ENCODE peak calls at places on chromosome 20, in nine cellular contexts. J, Z, P, B, F, M, D, C and T are unnamed samples.
A peak's percentile ranks its signal among the peaks of the same experiment; 100 is the strongest.

GRCh38 chr20:22576273-22576672 is 8.1 kb downstream of the FOXA2 start:
- DNase-seq in Z (no peak), B (no peak), J (no peak), M (no peak), C (no peak), D (no peak), F (peak; percentile 64), P (no peak), T (no peak)

GRCh38 chr20:63822276-63822696 is 8.8 kb downstream of the ZBTB46 start:
- DNase-seq in J (no peak), F (no peak), B (no peak), D (no peak), Z (no peak), C (no peak), P (no peak), M (no peak), T (no peak)

GRCh38 chr20:17798601-17799000 is 98.8 kb downstream of the BANF2 start:
- DNase-seq in D (no peak), C (no peak), M (no peak), B (no peak), Z (no peak), J (no peak), P (no peak), F (no peak), T (no peak)

GRCh38 chr20:57451759-57452661 is 60.8 kb downstream of the RBM38 start:
- DNase-seq in C (no peak), P (no peak), F (no peak), B (no peak), J (no peak), M (no peak), Z (no peak), D (no peak), T (no peak)

GRCh38 chr20:36548006-36548315 is 6.6 kb downstream of the MYL9 start:
- DNase-seq in J (peak; percentile 47), B (no peak), F (peak; percentile 92), D (no peak), C (no peak), Z (peak; percentile 50), M (no peak), P (no peak), T (peak; percentile 65)

GRCh38 chr20:62754122-62754990 is 41.9 kb upstream of the MRGBP start:
- DNase-seq in F (no peak), Z (no peak), J (no peak), C (no peak), P (no peak), B (peak; percentile 8), M (no peak), D (no peak), T (no peak)

GRCh38 chr20:3084283-3084985 is at the start of gene AVP:
- DNase-seq in M (no peak), C (no peak), J (no peak), Z (no peak), P (no peak), F (no peak), D (no peak), B (no peak), T (no peak)

GRCh38 chr20:48679603-48680002 is 148.2 kb downstream of the PREX1 start:
- DNase-seq in M (no peak), D (peak; percentile 46), F (peak; percentile 89), B (no peak), C (no peak), Z (no peak), J (peak; percentile 50), P (no peak), T (peak; percentile 43)

GRCh38 chr20:51563597-51564332 is 21.2 kb upstream of the NFATC2 start:
- DNase-seq in M (peak; percentile 94), F (peak; percentile 88), P (peak; percentile 35), C (no peak), J (peak; percentile 79), D (peak; percentile 87), B (peak; percentile 57), Z (peak; percentile 63), T (no peak)

GRCh38 chr20:44832724-44833123 is 22.4 kb upstream of the RIMS4 start:
- DNase-seq in J (peak; percentile 70), B (no peak), P (no peak), Z (no peak), F (peak; percentile 56), C (no peak), M (no peak), D (no peak), T (no peak)

GRCh38 chr20:49584418-49585382 is 16.8 kb upstream of the PTGIS start:
- DNase-seq in P (no peak), B (peak; percentile 49), Z (no peak), D (peak; percentile 35), M (no peak), C (no peak), F (no peak), J (no peak), T (no peak)

GRCh38 chr20:57278457-57278856 is 12.0 kb upstream of the BMP7 start:
- DNase-seq in D (no peak), B (no peak), C (no peak), F (no peak), M (no peak), P (no peak), J (no peak), Z (no peak), T (no peak)

GRCh38 chr20:6735913-6736845 is 31.3 kb upstream of the BMP2 start:
- DNase-seq in P (no peak), B (no peak), D (peak; percentile 52), Z (no peak), J (no peak), M (no peak), F (peak; percentile 59), C (no peak), T (no peak)

GRCh38 chr20:8019998-8020247 is 362 bp upstream of the TMX4 start:
- DNase-seq in J (no peak), B (no peak), D (no peak), M (no peak), F (no peak), C (no peak), Z (no peak), P (no peak), T (no peak)
- H3K27ac ChIP-seq in J (no peak overlapping the region), B (peak overlapping the region; percentile 97), D (peak overlapping the region; percentile 28), M (peak overlapping the region; percentile 48), F (peak overlapping the region; percentile 91), C (peak overlapping the region; percentile 97), Z (peak overlapping the region; percentile 97), P (peak overlapping the region; percentile 97), T (peak overlapping the region; percentile 95)

GRCh38 chr20:37757550-37757949 is 63.7 kb downstream of the CTNNBL1 start:
- DNase-seq in C (no peak), D (no peak), F (peak; percentile 59), B (no peak), M (no peak), P (no peak), J (no peak), Z (peak; percentile 16), T (peak; percentile 49)
- TF ChIP-seq CTCF in C (no peak), D (no peak), F (peak; percentile 62), B (peak; percentile 41), M (no peak), P (no peak), J (peak; percentile 17), Z (no peak), T (peak; percentile 48)

DNA sequence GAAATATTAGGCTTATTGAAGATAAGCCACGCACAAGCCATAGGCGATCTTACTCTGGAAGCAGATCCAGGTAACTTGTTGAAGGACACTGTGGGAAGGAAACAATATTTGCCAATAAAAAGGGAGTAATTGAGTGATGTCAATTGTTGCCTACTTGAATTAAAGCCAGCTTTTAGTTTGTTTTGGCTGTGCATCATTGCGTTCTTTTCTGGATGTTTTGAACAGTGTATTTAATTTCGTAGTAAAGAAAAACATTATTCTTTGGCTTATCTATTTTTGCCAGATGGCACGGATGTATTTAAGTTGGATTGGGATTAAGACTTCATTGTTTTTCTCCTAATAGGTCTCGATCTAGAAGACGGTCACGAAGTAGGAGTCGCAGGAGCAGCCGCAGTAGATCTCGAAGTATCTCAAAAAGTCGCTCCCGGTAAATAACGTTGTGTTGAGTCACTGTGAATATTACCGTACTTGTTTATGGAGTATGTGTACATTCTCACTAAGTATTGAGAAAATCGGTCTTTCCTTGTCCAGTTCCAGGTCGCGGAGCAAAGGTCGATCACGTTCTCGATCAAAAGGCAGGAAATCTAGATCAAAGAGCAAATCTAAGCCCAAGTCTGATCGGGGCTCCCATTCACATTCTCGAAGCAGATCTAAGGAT is 2.6 kb downstream of the SRSF6 start:
- DNase-seq in F (no peak), D (no peak), J (no peak), B (no peak), P (no peak), M (peak; percentile 56), Z (no peak), C (no peak), T (no peak)
- H3K4me3 ChIP-seq in F (peak overlapping the region; percentile 90), D (no peak overlapping the region), J (no peak overlapping the region), B (no peak overlapping the region), P (no peak overlapping the region), M (no peak overlapping the region), Z (no peak overlapping the region), C (no peak overlapping the region), T (no peak overlapping the region)

DNA sequence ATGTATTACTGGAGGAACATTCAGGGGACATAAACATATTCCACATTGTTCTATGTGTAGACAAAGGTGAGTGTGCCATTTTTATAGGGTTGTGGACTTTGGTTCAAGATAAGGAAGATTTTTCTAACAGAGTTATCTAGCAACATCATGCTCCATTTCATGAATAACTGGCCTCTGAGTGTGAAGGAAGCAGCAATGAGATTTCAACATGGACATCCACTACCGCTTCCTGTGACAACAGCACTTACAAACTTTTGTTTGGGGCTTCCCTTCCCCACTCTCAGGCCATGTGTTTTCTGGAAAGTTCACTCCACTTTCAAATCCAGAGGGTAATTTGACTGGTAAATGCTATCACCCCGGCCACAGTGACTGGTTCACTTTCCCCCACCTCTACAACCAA is 38.1 kb upstream of the PROKR2 start:
- DNase-seq in C (no peak), M (no peak), F (no peak), Z (no peak), D (no peak), B (no peak), J (no peak), P (no peak), T (no peak)
- H3K27ac ChIP-seq in C (no peak overlapping the region), M (peak overlapping the region; percentile 92), F (no peak overlapping the region), Z (no peak overlapping the region), D (peak overlapping the region; percentile 68), B (no peak overlapping the region), J (no peak overlapping the region), P (no peak overlapping the region), T (no peak overlapping the region)

GRCh38 chr20:61639200-61639599 is 387.1 kb downstream of the CDH4 start:
- DNase-seq in P (no peak), D (no peak), B (no peak), Z (no peak), F (no peak), C (no peak), J (peak; percentile 38), M (no peak), T (no peak)
- TF ChIP-seq CTCF in P (no peak), D (no peak), B (no peak), Z (no peak), F (no peak), C (no peak), J (no peak), M (no peak), T (no peak)

GRCh38 chr20:37903317-37904007 is 535 bp downstream of the VSTM2L start:
- DNase-seq in F (no peak), J (no peak), D (no peak), C (no peak), M (no peak), B (no peak), P (no peak), Z (no peak), T (no peak)
- H3K4me3 ChIP-seq in F (no peak overlapping the region), J (peak overlapping the region; percentile 64), D (peak overlapping the region; percentile 36), C (peak overlapping the region; percentile 42), M (no peak overlapping the region), B (peak overlapping the region; percentile 62), P (peak overlapping the region; percentile 48), Z (peak overlapping the region; percentile 65), T (no peak overlapping the region)